ENCODE peak calls at places on chromosomes 6 and 20, in eight cellular contexts. M, F, Z, J, W, Q, N and T are unnamed samples. For H3K36me3, the result is how much of the 10 kb centered on the place peaks cover.

GRCh38 chr6:163814494-163815364 is 400.2 kb downstream of the QKI start:
- DNase-seq in M (no peak), F (no peak), Z (no peak), J (peak), W (no peak), Q (peak), N (no peak), T (no peak)

GRCh38 chr6:131004387-131004755 is 58.7 kb downstream of the EPB41L2 start:
- DNase-seq in M (no peak), F (no peak), Z (no peak), J (no peak), W (no peak), Q (no peak), N (no peak), T (no peak)

GRCh38 chr6:21142716-21143115 is 450.8 kb upstream of the SOX4 start:
- DNase-seq in M (no peak), F (no peak), Z (no peak), J (no peak), W (no peak), Q (no peak), N (no peak), T (no peak)

GRCh38 chr6:142728910-142729481 is 216.0 kb downstream of the HIVEP2 start:
- DNase-seq in M (no peak), F (no peak), Z (no peak), J (peak), W (no peak), Q (no peak), N (no peak), T (no peak)

GRCh38 chr6:1995521-1996110 is 249.8 kb downstream of the GMDS start:
- DNase-seq in M (no peak), F (no peak), Z (no peak), J (no peak), W (no peak), Q (no peak), N (no peak), T (no peak)

GRCh38 chr6:2502998-2503674 is 247.6 kb downstream of the MYLK4 start:
- DNase-seq in M (no peak), F (no peak), Z (no peak), J (no peak), W (no peak), Q (no peak), N (no peak), T (no peak)

GRCh38 chr6:16752206-16752867 is 8.9 kb downstream of the ATXN1 start:
- DNase-seq in M (no peak), F (no peak), Z (no peak), J (peak), W (no peak), Q (no peak), N (no peak), T (no peak)

GRCh38 chr6:36727491-36728021 is 29.9 kb downstream of the RAB44 start:
- DNase-seq in M (no peak), F (no peak), Z (no peak), J (no peak), W (peak), Q (no peak), N (no peak), T (no peak)

GRCh38 chr20:32017711-32018251 is 7.5 kb downstream of the CCM2L start:
- DNase-seq in M (peak), F (peak), Z (peak), J (peak), W (peak), Q (peak), N (no peak), T (peak)

DNA sequence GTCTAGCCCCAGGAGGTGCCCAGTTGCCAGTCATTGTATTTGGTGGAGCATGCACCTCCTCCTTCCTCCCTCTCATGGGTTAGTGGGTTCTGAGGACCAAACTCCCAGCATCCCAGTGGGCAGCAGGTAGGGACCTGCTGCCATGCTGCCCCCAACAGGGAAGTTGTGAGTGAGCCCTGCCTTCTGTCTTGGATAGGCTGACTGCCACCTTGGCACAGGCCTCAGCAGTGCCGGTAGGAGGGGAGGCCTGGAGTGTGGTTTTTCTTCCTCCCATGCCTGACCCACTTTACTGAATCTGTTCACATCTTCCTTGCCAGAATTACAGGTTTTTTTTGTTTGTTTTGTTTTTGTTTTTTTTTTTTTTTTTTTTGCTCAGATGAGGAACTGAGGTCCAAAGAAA is 24.5 kb downstream of the PLCG1 start:
- DNase-seq in M (no peak), F (no peak), Z (peak), J (no peak), W (no peak), Q (no peak), N (no peak), T (no peak)
- H3K36me3 ChIP-seq in M (under half), F (half or more), Z (half or more), J (under half), W (half or more), Q (under half), N (half or more), T (half or more)

GRCh38 chr6:84224251-84224650 is 3.2 kb downstream of the CEP162 start:
- DNase-seq in M (no peak), F (no peak), Z (no peak), J (no peak), W (no peak), Q (no peak), N (no peak), T (no peak)
- H3K4me3 ChIP-seq in M (no peak), F (no peak), Z (no peak), J (no peak), W (no peak), Q (no peak), N (no peak), T (no peak)

DNA sequence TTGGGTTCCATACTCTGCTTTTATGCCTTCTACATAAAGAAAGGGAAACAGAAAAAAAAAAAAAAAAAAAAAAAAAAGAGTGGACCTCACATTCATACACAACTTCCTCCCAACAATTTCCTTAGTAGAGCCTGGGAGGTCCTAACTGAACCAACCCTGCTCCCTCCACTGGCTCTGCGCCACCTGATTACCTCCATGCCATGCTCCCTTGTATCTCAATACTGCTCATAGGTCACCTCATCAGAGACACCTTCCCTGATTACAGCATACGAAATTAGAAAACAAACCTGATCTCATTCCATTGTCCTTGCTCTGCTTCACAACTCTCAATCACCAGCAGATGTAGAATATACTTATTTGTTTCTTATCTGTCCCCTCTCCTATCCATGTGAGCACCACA is 134.2 kb upstream of the EYA4 start:
- DNase-seq in M (no peak), F (no peak), Z (no peak), J (no peak), W (no peak), Q (no peak), N (no peak), T (no peak)
- H3K36me3 ChIP-seq in M (under half), F (under half), Z (under half), J (under half), W (under half), Q (under half), N (under half), T (under half)

GRCh38 chr6:139291813-139292619 is at the start of gene TXLNB:
- DNase-seq in M (peak), F (peak), Z (peak), J (peak), W (no peak), Q (peak), N (peak), T (peak)

GRCh38 chr6:139287868-139288267 is 3.9 kb downstream of the TXLNB start:
- DNase-seq in M (no peak), F (no peak), Z (no peak), J (no peak), W (no peak), Q (no peak), N (no peak), T (no peak)

GRCh38 chr6:139289233-139289632 is 2.6 kb downstream of the TXLNB start:
- DNase-seq in M (no peak), F (no peak), Z (no peak), J (no peak), W (no peak), Q (no peak), N (no peak), T (no peak)

GRCh38 chr6:139288496-139289040 is 3.2 kb downstream of the TXLNB start:
- DNase-seq in M (no peak), F (no peak), Z (no peak), J (no peak), W (no peak), Q (no peak), N (no peak), T (no peak)

GRCh38 chr6:139290787-139291294 is 957 bp downstream of the TXLNB start:
- DNase-seq in M (peak), F (no peak), Z (peak), J (no peak), W (no peak), Q (peak), N (peak), T (no peak)
- H3K4me3 ChIP-seq in M (no peak), F (no peak), Z (peak), J (no peak), W (no peak), Q (no peak), N (no peak), T (no peak)

GRCh38 chr6:47592466-47592865 is 105.9 kb upstream of the ADGRF4 start:
- DNase-seq in M (no peak), F (no peak), Z (no peak), J (no peak), W (no peak), Q (no peak), N (no peak), T (no peak)

GRCh38 chr6:47599512-47599911 is 98.9 kb upstream of the ADGRF4 start:
- DNase-seq in M (no peak), F (no peak), Z (no peak), J (no peak), W (no peak), Q (no peak), N (no peak), T (no peak)

GRCh38 chr6:47593979-47594378 is 104.4 kb upstream of the ADGRF4 start:
- DNase-seq in M (no peak), F (no peak), Z (no peak), J (no peak), W (no peak), Q (no peak), N (no peak), T (no peak)

GRCh38 chr6:47598367-47598766 is 100.0 kb upstream of the ADGRF4 start:
- DNase-seq in M (no peak), F (no peak), Z (no peak), J (no peak), W (no peak), Q (no peak), N (no peak), T (no peak)

DNA sequence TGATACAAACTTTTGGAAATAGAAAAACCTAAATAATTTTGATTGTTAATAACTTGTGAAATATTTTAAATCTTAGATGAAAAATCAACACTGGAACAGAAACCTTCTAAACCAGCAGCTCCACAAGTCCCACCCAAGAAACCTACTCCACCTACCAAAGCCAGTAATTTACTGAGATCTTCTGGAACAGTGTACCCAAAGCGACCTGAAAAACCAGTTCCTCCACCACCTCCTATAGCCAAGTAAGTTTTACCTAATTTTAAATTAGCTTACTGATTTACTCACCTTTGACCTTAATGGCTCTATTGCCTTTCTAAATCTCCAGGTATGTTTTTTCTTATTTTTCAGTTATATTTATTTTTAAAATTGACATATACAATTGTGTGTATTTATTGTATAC is 102.6 kb upstream of the ADGRF4 start:
- DNase-seq in M (peak), F (no peak), Z (no peak), J (no peak), W (no peak), Q (no peak), N (no peak), T (no peak)
- H3K36me3 ChIP-seq in M (under half), F (under half), Z (under half), J (under half), W (under half), Q (under half), N (under half), T (under half)

GRCh38 chr6:90294008-90294511 is 2.6 kb downstream of the BACH2 start:
- DNase-seq in M (no peak), F (no peak), Z (no peak), J (no peak), W (no peak), Q (no peak), N (no peak), T (no peak)

GRCh38 chr6:90294989-90295853 is 1.4 kb downstream of the BACH2 start:
- DNase-seq in M (peak), F (peak), Z (peak), J (peak), W (peak), Q (peak), N (peak), T (peak)

GRCh38 chr6:90293319-90293937 is 3.2 kb downstream of the BACH2 start:
- DNase-seq in M (no peak), F (no peak), Z (no peak), J (no peak), W (peak), Q (no peak), N (no peak), T (no peak)

GRCh38 chr6:90295854-90296345 is 743 bp downstream of the BACH2 start:
- DNase-seq in M (peak), F (peak), Z (peak), J (peak), W (peak), Q (peak), N (peak), T (peak)

GRCh38 chr6:90294614-90294988 is 2.0 kb downstream of the BACH2 start:
- DNase-seq in M (no peak), F (no peak), Z (peak), J (no peak), W (no peak), Q (peak), N (no peak), T (no peak)
- H3K4me3 ChIP-seq in M (peak), F (peak), Z (peak), J (peak), W (peak), Q (peak), N (peak), T (peak)